ENCODE peak calls at places on chromosome 11, in eight cellular contexts. H, L, G, W, F, C, U and I are unnamed samples.

GRCh38 chr11:45280449-45280848 is 5.7 kb downstream of the SYT13 start:
- DNase-seq in G (no peak), C (no peak), H (no peak), W (no peak), F (no peak), L (no peak), U (no peak), I (no peak)

GRCh38 chr11:64891215-64891848 is 12.9 kb upstream of the EHD1 start:
- DNase-seq in H (no peak), C (no peak), U (no peak), W (no peak), L (no peak), F (no peak), G (no peak), I (no peak)

GRCh38 chr11:46562527-46562926 is 31.3 kb downstream of the AMBRA1 start:
- DNase-seq in G (no peak), H (no peak), W (no peak), L (no peak), U (no peak), C (no peak), F (no peak), I (no peak)

GRCh38 chr11:66221012-66221411 is 47.4 kb upstream of the RAB1B start:
- DNase-seq in L (no peak), H (no peak), F (no peak), C (no peak), W (no peak), G (no peak), U (no peak), I (no peak)

GRCh38 chr11:11977206-11977938 is 31.1 kb downstream of the DKK3 start:
- DNase-seq in L (peak), U (peak), G (no peak), F (no peak), C (no peak), W (peak), H (peak), I (no peak)

GRCh38 chr11:13862845-13863392 is 99.6 kb upstream of the SPON1 start:
- DNase-seq in C (no peak), W (no peak), U (no peak), G (no peak), H (no peak), L (no peak), F (no peak), I (no peak)

GRCh38 chr11:30859709-30860108 is 273.6 kb upstream of the MPPED2 start:
- DNase-seq in C (no peak), H (no peak), L (no peak), U (no peak), F (no peak), W (no peak), G (no peak), I (no peak)

GRCh38 chr11:113189909-113190667 is 124.3 kb upstream of the TTC12 start:
- DNase-seq in W (no peak), C (no peak), U (no peak), F (no peak), H (peak), G (peak), L (no peak), I (peak)

GRCh38 chr11:9758676-9759518 is 95.0 kb downstream of the SWAP70 start:
- DNase-seq in G (peak), C (no peak), F (peak), H (peak), L (peak), W (peak), U (peak), I (peak)
- TF ChIP-seq POLR2A in G (no peak), C (peak), F (peak), H (peak), L (peak), W (no peak), U (no peak), I (peak)

GRCh38 chr11:122202951-122203456 is 87.0 kb upstream of the BLID start:
- DNase-seq in U (no peak), F (peak), H (peak), W (peak), G (peak), C (no peak), L (peak), I (peak)
- TF ChIP-seq MAX in U (no peak), F (no peak), H (no peak), W (peak), G (no peak), C (no peak), L (no peak), I (no peak)

GRCh38 chr11:103111400-103111799 is 2.2 kb downstream of the DYNC2H1 start:
- DNase-seq in G (no peak), F (no peak), L (no peak), C (no peak), H (no peak), U (no peak), W (no peak), I (no peak)
- H3K4me3 ChIP-seq in G (no peak), F (no peak), L (no peak), C (no peak), H (no peak), U (no peak), W (no peak), I (no peak)

DNA sequence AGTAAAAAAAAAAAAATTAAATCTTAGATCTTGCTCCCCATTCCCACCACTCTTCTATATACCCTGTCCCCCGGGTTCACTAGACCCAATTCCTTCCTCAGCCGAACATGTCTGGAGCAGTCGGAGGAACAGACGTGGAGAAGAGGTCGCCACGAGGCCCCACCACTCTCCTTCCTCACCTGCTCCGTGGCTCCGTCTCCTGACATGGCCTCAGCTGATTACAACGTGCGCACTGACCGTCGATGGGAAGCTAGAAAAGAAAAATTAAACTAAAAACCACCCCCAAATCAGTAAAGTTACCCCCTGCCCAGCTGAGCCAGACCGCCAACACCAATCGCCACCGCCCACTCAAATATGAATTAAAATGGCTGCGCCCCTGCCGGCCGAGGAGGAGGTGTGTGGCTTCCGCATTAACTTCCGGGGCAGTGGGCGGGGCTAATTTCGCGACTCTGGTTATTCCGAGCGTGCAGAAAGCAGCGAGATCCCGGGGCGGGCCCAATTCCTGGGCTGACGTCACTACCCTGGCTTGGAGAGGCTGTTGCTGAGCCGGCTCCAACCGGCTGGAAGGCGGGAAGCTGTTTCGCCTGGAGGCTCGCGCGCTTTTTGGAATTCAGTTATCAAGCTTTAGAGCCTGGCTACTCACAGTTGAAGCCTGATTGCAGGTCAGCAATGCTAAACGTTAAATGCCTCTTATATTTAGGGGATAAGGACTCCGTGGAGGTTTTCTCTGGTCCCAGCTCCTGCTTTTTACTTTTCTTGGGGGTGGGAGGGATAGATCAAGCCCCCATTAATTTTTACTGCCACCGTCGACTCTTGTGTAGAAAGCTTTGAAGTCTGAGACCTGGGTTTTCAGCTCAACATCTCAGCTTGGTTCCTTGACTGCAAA is at the start of gene CSTF3:
- DNase-seq in W (peak), L (peak), U (peak), C (peak), H (peak), F (peak), G (peak), I (peak)
- TF ChIP-seq POLR2A in W (peak), L (peak), U (peak), C (peak), H (peak), F (peak), G (peak), I (peak)

DNA sequence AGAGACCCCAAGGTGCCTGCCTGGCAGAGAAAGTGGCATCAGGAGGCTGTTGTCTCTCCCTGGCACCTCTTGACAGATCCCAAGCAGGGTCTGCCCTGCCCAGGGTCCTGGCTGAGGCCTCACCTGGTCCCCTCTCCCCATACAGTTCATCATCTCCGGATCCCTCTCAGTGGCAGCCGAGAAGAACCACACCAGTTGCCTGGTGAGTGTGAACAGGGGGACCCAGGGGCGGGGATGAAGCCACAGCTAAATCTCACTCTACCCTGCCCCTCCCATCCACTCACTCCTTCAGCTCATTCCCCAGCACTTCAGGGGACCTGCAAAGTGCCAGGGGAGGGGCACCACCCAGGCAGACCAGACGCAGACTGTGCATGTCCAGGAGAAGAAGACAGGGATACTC is 14.0 kb upstream of the MS4A10 start:
- DNase-seq in H (no peak), F (no peak), W (no peak), U (no peak), G (no peak), L (no peak), C (no peak), I (no peak)
- TF ChIP-seq MAX in H (no peak), F (no peak), W (no peak), U (no peak), G (no peak), L (no peak), C (no peak), I (no peak)